ENCODE peak calls at places on chromosome 1, in nine cellular contexts. D is EL; U is posterior cingulate gyrus; S is hepatic stellate cell; P is naive thymus-derived CD4-positive, alpha-beta T cell; L is SHP77; C is breast epithelium; E is NCI-H1092; B is nucleus accumbens. H is an unnamed sample.

GRCh38 chr1:40897499-40897898 is 35.3 kb upstream of the CITED4 start:
- DNase-seq in D (peak; percentile 63), U (no peak), S (peak; percentile 50), P (no peak), L (no peak), C (no peak), E (no peak), B (no peak), H (no peak)

GRCh38 chr1:19869929-19870328 is 12.3 kb upstream of the OTUD3 start:
- DNase-seq in D (peak; percentile 65), U (no peak), S (peak; percentile 50), P (no peak), L (no peak), C (no peak), E (no peak), B (no peak), H (no peak)

GRCh38 chr1:12617511-12617900 is 504 bp downstream of the DHRS3 start:
- DNase-seq in D (no peak), U (no peak), S (no peak), P (peak; percentile 51), L (no peak), C (no peak), E (no peak), B (no peak), H (peak; percentile 78)

GRCh38 chr1:34373912-34374311 is 197.2 kb downstream of the C1orf94 start:
- DNase-seq in D (no peak), U (no peak), S (no peak), P (no peak), L (no peak), C (no peak), E (no peak), B (no peak), H (no peak)

GRCh38 chr1:237875291-237875690 is 15.4 kb downstream of the ZP4 start:
- DNase-seq in D (peak; percentile 41), U (no peak), S (no peak), P (no peak), L (no peak), C (no peak), E (no peak), B (no peak), H (no peak)

GRCh38 chr1:31796707-31797106 is 19.1 kb downstream of the SPOCD1 start:
- DNase-seq in D (no peak), U (no peak), S (no peak), P (no peak), L (no peak), C (peak; percentile 25), E (no peak), B (no peak), H (no peak)

GRCh38 chr1:53412285-53413174 is 46.7 kb upstream of the DMRTB1 start:
- DNase-seq in D (no peak), U (no peak), S (no peak), P (no peak), L (no peak), C (no peak), E (no peak), B (no peak), H (no peak)

GRCh38 chr1:183302452-183303324 is 115.5 kb downstream of the NMNAT2 start:
- DNase-seq in D (no peak), U (no peak), S (no peak), P (no peak), L (no peak), C (no peak), E (no peak), B (no peak), H (no peak)

GRCh38 chr1:209618756-209619420 is 33.3 kb downstream of the LAMB3 start:
- DNase-seq in D (peak; percentile 14), U (peak; percentile 84), S (peak; percentile 42), P (no peak), L (no peak), C (no peak), E (no peak), B (peak; percentile 80), H (no peak)

GRCh38 chr1:113515498-113515897 is 125.2 kb downstream of the MAGI3 start:
- DNase-seq in D (peak; percentile 14), U (no peak), S (no peak), P (no peak), L (no peak), C (no peak), E (no peak), B (no peak), H (no peak)

GRCh38 chr1:221230605-221231004 is 351.4 kb downstream of the HLX start:
- DNase-seq in D (no peak), U (no peak), S (peak; percentile 35), P (no peak), L (no peak), C (no peak), E (peak; percentile 21), B (no peak), H (no peak)

GRCh38 chr1:248848596-248848995 is 10.3 kb downstream of the ZNF692 start:
- DNase-seq in D (no peak), U (no peak), S (no peak), P (no peak), L (no peak), C (no peak), E (no peak), B (no peak), H (no peak)

GRCh38 chr1:149925751-149926150 is 1.9 kb downstream of the SF3B4 start:
- DNase-seq in D (no peak), U (no peak), S (no peak), P (no peak), L (no peak), C (no peak), E (no peak), B (no peak), H (no peak)

GRCh38 chr1:36157115-36157903 is 1.3 kb downstream of the MAP7D1 start:
- DNase-seq in D (no peak), U (no peak), S (peak; percentile 63), P (no peak), L (peak; percentile 30), C (no peak), E (no peak), B (peak; percentile 72), H (no peak)

GRCh38 chr1:63827411-63828321 is 53.8 kb downstream of the ROR1 start:
- DNase-seq in D (peak; percentile 53), U (no peak), S (no peak), P (no peak), L (no peak), C (no peak), E (no peak), B (no peak), H (peak; percentile 33)

GRCh38 chr1:245572709-245573108 is 417.9 kb downstream of the KIF26B start:
- DNase-seq in D (no peak), U (no peak), S (no peak), P (no peak), L (no peak), C (no peak), E (no peak), B (no peak), H (no peak)

GRCh38 chr1:17306407-17306806 is 1.6 kb upstream of the PADI4 start:
- DNase-seq in D (no peak), U (no peak), S (no peak), P (no peak), L (no peak), C (no peak), E (no peak), B (no peak), H (no peak)

GRCh38 chr1:182146286-182146685 is 84.8 kb upstream of the ZNF648 start:
- DNase-seq in D (no peak), U (no peak), S (no peak), P (no peak), L (no peak), C (no peak), E (no peak), B (no peak), H (no peak)

GRCh38 chr1:150609726-150610125 is 19.7 kb downstream of the ENSA start:
- DNase-seq in D (no peak), U (no peak), S (no peak), P (no peak), L (no peak), C (no peak), E (no peak), B (no peak), H (no peak)

GRCh38 chr1:151485685-151486255 is 25.4 kb upstream of the CGN start:
- DNase-seq in D (no peak), U (no peak), S (no peak), P (no peak), L (no peak), C (no peak), E (no peak), B (no peak), H (no peak)

GRCh38 chr1:59477286-59477685 is 180.4 kb downstream of the FGGY start:
- DNase-seq in D (peak; percentile 68), U (no peak), S (no peak), P (no peak), L (no peak), C (no peak), E (no peak), B (no peak), H (no peak)